ENCODE peak calls at places on chromosomes 4 and X, in four cellular contexts. G is GM12878, W is HepG2, H is WTC11. B is an unnamed sample.

GRCh38 chr4:37767546-37767945 is 58.9 kb upstream of the PGM2 start:
- DNase-seq in G (no peak), W (peak; percentile 18), H (no peak), B (no peak)

GRCh38 chr4:145482209-145483021 is 762 bp downstream of the SMAD1 start:
- DNase-seq in G (peak; percentile 28), W (peak; percentile 61), H (peak; percentile 45), B (no peak)

GRCh38 chr4:26139310-26139924 is 181.4 kb upstream of the RBPJ start:
- DNase-seq in G (no peak), W (no peak), H (peak; percentile 13), B (no peak)

GRCh38 chr4:155828628-155829027 is 37.4 kb downstream of the ASIC5 start:
- DNase-seq in G (no peak), W (no peak), H (no peak), B (no peak)

GRCh38 chr4:150890246-150890645 is 124.8 kb downstream of the LRBA start:
- DNase-seq in G (no peak), W (no peak), H (no peak), B (no peak)

GRCh38 chr4:175435437-175435836 is 376.6 kb downstream of the GPM6A start:
- DNase-seq in G (no peak), W (no peak), H (no peak), B (no peak)

GRCh38 chr4:143558286-143558685 is 44.8 kb downstream of the SMARCA5 start:
- DNase-seq in G (no peak), W (no peak), H (no peak), B (no peak)

GRCh38 chr4:153789741-153790651 is 1.1 kb upstream of the SFRP2 start:
- DNase-seq in G (no peak), W (no peak), H (peak; percentile 82), B (no peak)

GRCh38 chr4:163587867-163588266 is 93.4 kb downstream of the TMA16 start:
- DNase-seq in G (peak; percentile 73), W (peak; percentile 16), H (peak; percentile 11), B (peak; percentile 7)

GRCh38 chr4:86011117-86011516 is 348.7 kb downstream of the MAPK10 start:
- DNase-seq in G (no peak), W (no peak), H (no peak), B (no peak)

GRCh38 chr4:39729557-39729956 is 31.6 kb downstream of the UBE2K start:
- DNase-seq in G (no peak), W (no peak), H (no peak), B (no peak)

GRCh38 chr4:121943941-121944340 is 7.9 kb downstream of the TRPC3 start:
- DNase-seq in G (no peak), W (peak; percentile 10), H (peak; percentile 83), B (peak; percentile 45)
- TF ChIP-seq ATF3 in G (no peak), W (no peak), H (no peak), B (no peak)

DNA sequence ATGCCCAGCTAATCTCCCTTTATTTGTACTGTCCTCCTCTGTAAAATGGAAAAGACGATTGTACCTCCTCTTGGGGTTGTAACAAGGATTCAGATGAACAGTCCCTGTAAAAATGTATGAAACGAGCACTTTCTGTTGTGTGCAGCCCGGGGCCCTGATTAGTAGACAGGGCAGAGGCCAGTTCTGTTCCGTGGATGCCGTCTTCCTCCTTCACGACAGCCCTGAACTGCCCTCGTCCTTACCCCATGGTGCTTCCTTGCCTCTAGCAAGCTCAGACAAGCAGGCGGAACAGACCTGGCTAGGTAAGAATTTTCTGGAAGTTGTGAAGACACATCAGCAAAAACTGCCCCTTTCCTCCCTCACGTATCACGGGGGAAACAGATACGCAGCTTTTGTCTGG is 22.3 kb upstream of the TADA2B start:
- DNase-seq in G (no peak), W (no peak), H (no peak), B (no peak)
- TF ChIP-seq NR2C2 in G (no peak), W (no peak), H (no peak), B (no peak)

GRCh38 chr4:176709417-176709816 is 83.3 kb downstream of the VEGFC start:
- DNase-seq in G (no peak), W (no peak), H (no peak), B (no peak)

GRCh38 chr4:176708771-176709311 is 83.9 kb downstream of the VEGFC start:
- DNase-seq in G (no peak), W (no peak), H (no peak), B (no peak)
- TF ChIP-seq ATF3 in G (no peak), W (no peak), H (no peak), B (no peak)

GRCh38 chr4:56742080-56742871 is 61.2 kb upstream of the HOPX start:
- DNase-seq in G (no peak), W (no peak), H (no peak), B (no peak)

GRCh38 chr4:56744030-56744429 is 62.9 kb upstream of the HOPX start:
- DNase-seq in G (no peak), W (no peak), H (no peak), B (no peak)

GRCh38 chr4:56741595-56741994 is 60.5 kb upstream of the HOPX start:
- DNase-seq in G (no peak), W (no peak), H (no peak), B (no peak)

GRCh38 chr4:56745082-56745481 is 64.0 kb upstream of the HOPX start:
- DNase-seq in G (no peak), W (no peak), H (no peak), B (no peak)

GRCh38 chr4:56743550-56743949 is 62.5 kb upstream of the HOPX start:
- DNase-seq in G (no peak), W (no peak), H (no peak), B (no peak)
- TF ChIP-seq NR2C2 in G (no peak), W (no peak), H (no peak), B (no peak)

GRCh38 chrX:108437354-108437753 is 868 bp downstream of the COL4A6 start:
- DNase-seq in G (no peak), W (no peak), H (no peak), B (no peak)

GRCh38 chrX:108439961-108440696 is 491 bp downstream of the COL4A5 start:
- DNase-seq in G (no peak), W (no peak), H (no peak), B (peak; percentile 12)

GRCh38 chrX:108437789-108438623 is at the start of gene COL4A6:
- DNase-seq in G (no peak), W (peak; percentile 23), H (peak; percentile 73), B (peak; percentile 24)

GRCh38 chrX:108443065-108443464 is 3.4 kb downstream of the COL4A5 start:
- DNase-seq in G (no peak), W (no peak), H (no peak), B (no peak)

GRCh38 chrX:108439434-108439883 is at the start of gene COL4A5:
- DNase-seq in G (no peak), W (peak; percentile 84), H (peak; percentile 53), B (peak; percentile 70)
- TF ChIP-seq ATF3 in G (no peak), W (no peak), H (no peak), B (no peak)

GRCh38 chrX:140744085-140744484 is 34.5 kb downstream of the LINC00632 start:
- DNase-seq in G (no peak), W (no peak), H (no peak), B (no peak)
- TF ChIP-seq NR2C2 in G (no peak), W (no peak), H (no peak), B (no peak)

GRCh38 chrX:121479406-121479805 is 432.0 kb downstream of the GLUD2 start:
- DNase-seq in G (no peak), W (no peak), H (no peak), B (no peak)
- TF ChIP-seq ATF3 in G (no peak), W (no peak), H (no peak), B (no peak)

DNA sequence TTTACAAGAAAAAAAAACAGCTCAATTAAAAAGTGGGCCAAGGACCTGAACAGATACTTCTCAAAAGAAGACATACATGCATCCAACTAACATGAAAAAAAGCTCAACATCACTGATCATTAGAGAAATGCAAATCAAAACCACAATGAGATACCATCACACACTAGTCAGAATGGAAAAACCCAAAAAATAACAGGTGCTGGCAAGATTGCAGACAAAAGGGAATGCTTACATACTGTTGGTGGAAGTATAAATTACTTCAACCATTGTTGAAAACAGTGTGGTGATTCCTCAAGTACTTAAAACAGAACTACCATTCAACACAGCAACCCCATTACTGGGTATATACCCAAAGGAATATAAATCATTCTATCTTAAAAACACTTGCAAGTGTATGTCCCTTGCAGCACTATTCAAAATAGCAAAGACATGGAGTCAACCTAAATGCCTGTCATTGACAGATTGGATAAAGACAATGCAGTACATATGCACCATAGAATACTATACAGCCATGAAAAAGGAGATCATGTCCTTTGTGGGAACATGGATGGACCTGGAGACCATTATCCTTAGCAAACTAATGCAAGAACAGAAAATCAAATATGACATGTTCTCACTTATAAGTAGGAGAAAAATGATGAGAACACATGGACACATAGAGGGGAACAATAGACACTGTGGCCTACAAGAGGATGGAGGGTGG is 97.6 kb downstream of the RAB28 start:
- DNase-seq in G (peak; percentile 19), W (no peak), H (no peak), B (no peak)
- TF ChIP-seq NR2C2 in G (no peak), W (no peak), H (no peak), B (no peak)

B was measured in K562.